ENCODE peak calls at places on chromosomes 12 and 14, in ten cellular contexts. Q is AG09309, L is ovary, E is aorta, C is transverse colon, P is astrocyte of the spinal cord, J is fibroblast of pulmonary artery, X is AG04450, A is astrocyte, G is Caco-2. H is an unnamed sample.

GRCh38 chr14:48125654-48126053 is 450.2 kb upstream of the MDGA2 start:
- DNase-seq in Q (no peak), L (no peak), E (no peak), C (no peak), P (no peak), J (no peak), X (no peak), A (no peak), G (no peak), H (no peak)

GRCh38 chr14:58639842-58640484 is 2.2 kb downstream of the DACT1 start:
- DNase-seq in Q (peak; percentile 91), L (peak; percentile 46), E (no peak), C (peak; percentile 56), P (peak; percentile 87), J (peak; percentile 92), X (peak; percentile 49), A (peak; percentile 84), G (peak; percentile 43), H (no peak)

GRCh38 chr14:102644523-102644922 is 52.1 kb downstream of the RCOR1 start:
- DNase-seq in Q (no peak), L (no peak), E (no peak), C (no peak), P (no peak), J (no peak), X (no peak), A (no peak), G (no peak), H (no peak)

GRCh38 chr12:98438826-98439225 is 76.6 kb upstream of the TMPO start:
- DNase-seq in Q (no peak), L (no peak), E (no peak), C (no peak), P (no peak), J (peak; percentile 56), X (no peak), A (no peak), G (no peak), H (no peak)

GRCh38 chr12:131085125-131085815 is 131.6 kb downstream of the ADGRD1 start:
- DNase-seq in Q (no peak), L (peak; percentile 12), E (peak; percentile 66), C (no peak), P (no peak), J (no peak), X (no peak), A (no peak), G (no peak), H (peak; percentile 2)

GRCh38 chr12:5166976-5167375 is 123.3 kb downstream of the KCNA5 start:
- DNase-seq in Q (peak; percentile 93), L (no peak), E (no peak), C (no peak), P (peak; percentile 92), J (peak; percentile 89), X (peak; percentile 90), A (peak; percentile 98), G (no peak), H (no peak)

GRCh38 chr14:24367506-24368214 is at the start of gene NFATC4:
- DNase-seq in Q (peak; percentile 93), L (peak; percentile 93), E (peak; percentile 89), C (peak; percentile 84), P (peak; percentile 94), J (peak; percentile 99), X (peak; percentile 90), A (peak; percentile 88), G (peak; percentile 27), H (no peak)

GRCh38 chr12:4047441-4047840 is 174.2 kb upstream of the PARP11 start:
- DNase-seq in Q (no peak), L (no peak), E (no peak), C (no peak), P (no peak), J (no peak), X (no peak), A (no peak), G (no peak), H (no peak)

GRCh38 chr14:100653409-100653808 is 66.2 kb upstream of the BEGAIN start:
- DNase-seq in Q (no peak), L (peak; percentile 14), E (no peak), C (no peak), P (no peak), J (no peak), X (no peak), A (no peak), G (no peak), H (peak; percentile 61)

GRCh38 chr14:106694638-106695393 is 1168.4 kb downstream of the TMEM121 start:
- DNase-seq in Q (no peak), L (no peak), E (peak; percentile 75), C (peak; percentile 63), P (no peak), J (no peak), X (no peak), A (no peak), G (peak; percentile 23), H (peak; percentile 52)

GRCh38 chr12:46366771-46367170 is 5.8 kb downstream of the SLC38A2 start:
- DNase-seq in Q (no peak), L (no peak), E (no peak), C (no peak), P (no peak), J (peak; percentile 24), X (no peak), A (no peak), G (no peak), H (no peak)
- H3K4me3 ChIP-seq in Q (peak overlapping the region; percentile 88), L (peak overlapping the region; percentile 18), E (peak overlapping the region; percentile 98), C (no peak overlapping the region), P (no peak overlapping the region), J (peak overlapping the region; percentile 88), X (peak overlapping the region; percentile 95), A (peak overlapping the region; percentile 7), G (no peak overlapping the region), H (peak overlapping the region; percentile 71)

DNA sequence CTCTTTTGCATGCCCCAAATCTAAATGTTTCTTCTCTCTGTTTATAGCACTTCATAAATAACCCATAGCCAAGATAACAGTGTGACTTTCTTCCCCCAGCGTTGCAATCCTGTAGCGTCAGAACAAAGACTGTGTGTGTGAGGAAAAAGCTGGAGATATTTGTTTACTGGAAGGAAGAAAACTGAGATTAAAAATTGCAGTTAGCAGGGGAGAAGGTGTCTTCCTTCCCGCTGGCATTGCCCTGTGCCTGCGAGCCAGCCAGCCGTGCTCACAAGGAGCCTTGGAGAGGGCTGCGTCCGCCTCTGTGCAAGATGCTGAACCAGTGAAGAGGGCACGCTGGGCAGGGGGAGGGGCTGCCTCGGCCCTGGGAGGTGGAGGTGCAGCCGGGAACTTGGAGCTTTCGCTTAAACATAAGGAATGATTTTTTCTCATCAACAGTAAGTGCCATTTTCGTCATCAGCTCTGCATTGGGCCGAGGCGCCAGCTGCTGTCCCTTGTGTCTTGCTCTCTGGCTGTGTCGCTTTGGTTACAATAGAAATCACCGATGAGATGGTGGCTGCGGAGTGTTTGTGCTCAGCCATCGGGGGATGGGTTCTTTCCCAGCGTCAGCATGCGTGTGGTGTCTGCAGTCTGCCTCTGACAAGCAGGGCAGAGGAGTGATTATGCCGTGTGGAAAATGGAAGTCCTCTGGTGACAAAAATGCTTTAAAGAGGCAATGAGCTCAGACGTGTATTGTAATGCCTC is 97.3 kb downstream of the ESR2 start:
- DNase-seq in Q (peak; percentile 14), L (peak; percentile 71), E (peak; percentile 79), C (no peak), P (peak; percentile 52), J (peak; percentile 61), X (peak; percentile 11), A (peak; percentile 58), G (no peak), H (no peak)
- H3K4me3 ChIP-seq in Q (peak overlapping the region; percentile 45), L (peak overlapping the region; percentile 33), E (no peak overlapping the region), C (peak overlapping the region; percentile 19), P (peak overlapping the region; percentile 40), J (peak overlapping the region; percentile 51), X (peak overlapping the region; percentile 69), A (peak overlapping the region; percentile 74), G (no peak overlapping the region), H (no peak overlapping the region)

DNA sequence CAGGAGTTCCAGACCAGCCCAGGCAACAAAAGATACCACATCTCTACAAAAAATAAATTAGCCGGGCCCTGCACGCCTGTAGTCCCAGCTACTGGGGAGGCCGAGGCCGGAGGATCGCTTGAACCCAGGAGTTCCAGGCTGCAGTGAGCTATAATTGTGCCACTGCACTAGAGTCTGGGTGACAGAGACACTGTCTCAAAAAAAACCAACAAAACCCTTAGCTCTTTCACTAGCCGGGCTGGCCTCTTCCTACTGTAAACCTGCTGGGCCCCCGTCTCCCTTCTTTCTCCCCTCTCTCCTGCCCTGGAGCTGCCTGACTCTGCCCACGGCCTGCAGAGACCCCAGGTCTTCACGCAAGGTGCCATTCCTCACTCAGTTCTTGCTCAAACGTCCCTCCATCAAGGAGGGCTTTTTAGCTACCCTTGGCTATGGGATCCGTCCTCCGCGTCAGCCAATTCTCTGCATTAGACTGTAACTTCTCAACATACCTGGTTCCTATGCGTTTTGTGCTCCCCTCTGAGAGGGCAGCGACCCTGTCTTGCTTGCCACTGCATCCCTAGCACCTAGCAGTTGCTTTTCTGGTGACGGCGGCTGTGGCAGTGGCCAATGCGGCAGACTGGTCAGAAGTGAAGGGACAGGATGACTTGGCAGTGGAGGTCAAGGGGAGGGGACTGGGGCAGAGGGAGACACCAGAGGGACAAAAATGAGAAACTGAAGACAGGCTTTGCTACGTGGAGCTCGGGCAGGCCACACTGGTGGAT is 1.5 kb downstream of the B3GNT4 start:
- DNase-seq in Q (no peak), L (no peak), E (no peak), C (no peak), P (no peak), J (no peak), X (no peak), A (no peak), G (no peak), H (no peak)
- H3K4me3 ChIP-seq in Q (no peak overlapping the region), L (no peak overlapping the region), E (no peak overlapping the region), C (no peak overlapping the region), P (no peak overlapping the region), J (no peak overlapping the region), X (no peak overlapping the region), A (no peak overlapping the region), G (no peak overlapping the region), H (no peak overlapping the region)

GRCh38 chr14:94767321-94767878 is 2.5 kb downstream of the GSC start:
- DNase-seq in Q (no peak), L (no peak), E (no peak), C (no peak), P (no peak), J (no peak), X (no peak), A (no peak), G (no peak), H (no peak)
- H3K4me3 ChIP-seq in Q (no peak overlapping the region), L (no peak overlapping the region), E (no peak overlapping the region), C (no peak overlapping the region), P (no peak overlapping the region), J (no peak overlapping the region), X (no peak overlapping the region), A (no peak overlapping the region), G (no peak overlapping the region), H (no peak overlapping the region)

GRCh38 chr14:38089123-38089522 is 118.6 kb upstream of the SSTR1 start:
- DNase-seq in Q (no peak), L (no peak), E (no peak), C (no peak), P (no peak), J (no peak), X (no peak), A (no peak), G (no peak), H (no peak)
- H3K4me3 ChIP-seq in Q (no peak overlapping the region), L (no peak overlapping the region), E (no peak overlapping the region), C (no peak overlapping the region), P (no peak overlapping the region), J (no peak overlapping the region), X (no peak overlapping the region), A (no peak overlapping the region), G (no peak overlapping the region), H (no peak overlapping the region)

GRCh38 chr12:55933158-55933798 is 2.3 kb downstream of the DGKA start:
- DNase-seq in Q (no peak), L (no peak), E (no peak), C (peak; percentile 71), P (no peak), J (no peak), X (no peak), A (no peak), G (no peak), H (no peak)
- H3K4me3 ChIP-seq in Q (no peak overlapping the region), L (no peak overlapping the region), E (no peak overlapping the region), C (peak overlapping the region; percentile 66), P (no peak overlapping the region), J (peak overlapping the region; percentile 68), X (peak overlapping the region; percentile 89), A (peak overlapping the region; percentile 76), G (no peak overlapping the region), H (peak overlapping the region; percentile 74)